ENCODE peak calls at places on chromosomes 13 and 19, in eight cellular contexts. Z is activated T-helper 1 cell treated with anti-CD3 and anti-CD28 coated beads, Interleukin-12 subunit alpha, Interleukin-12 subunit beta, Interleukin-2, Interleukin-4 antibody, amounts not matched to agents 30 ng/mL and 10 ng/mL and 1 ng/mL, durations not matched to agents 14 hours and 24 hours and 36 hours; E is pancreas; Q is activated CD8-positive, alpha-beta memory T cell treated with anti-CD3 and anti-CD28 coated beads, Interleukin-2, amount 50 U/mL, for 4 hours; N is psoas muscle; M is pons; K is KG1; S is LHCN-M2. J is an unnamed sample.

GRCh38 chr13:97977376-97977705 is 23.9 kb downstream of the IPO5 start:
- DNase-seq in Z (no peak), E (no peak), Q (no peak), N (no peak), M (no peak), K (no peak), S (no peak), J (no peak)

GRCh38 chr19:14434543-14435319 is 1.6 kb downstream of the PKN1 start:
- DNase-seq in Z (peak), E (peak), Q (peak), N (peak), M (no peak), K (peak), S (peak), J (no peak)

GRCh38 chr19:6076675-6077463 is 33.4 kb downstream of the RFX2 start:
- DNase-seq in Z (no peak), E (no peak), Q (no peak), N (no peak), M (no peak), K (no peak), S (peak), J (peak)

GRCh38 chr19:57664269-57665127 is 4.2 kb upstream of the ZSCAN4 start:
- DNase-seq in Z (no peak), E (peak), Q (no peak), N (peak), M (peak), K (no peak), S (peak), J (no peak)

GRCh38 chr19:48249502-48250014 is 6.2 kb downstream of the CARD8 start:
- DNase-seq in Z (peak), E (peak), Q (peak), N (peak), M (peak), K (peak), S (no peak), J (peak)

GRCh38 chr19:10575011-10575716 is 6.4 kb upstream of the CDKN2D start:
- DNase-seq in Z (no peak), E (no peak), Q (no peak), N (no peak), M (no peak), K (no peak), S (no peak), J (no peak)

GRCh38 chr19:29526730-29527499 is 1.1 kb downstream of the VSTM2B start:
- DNase-seq in Z (no peak), E (no peak), Q (no peak), N (peak), M (no peak), K (no peak), S (no peak), J (no peak)

GRCh38 chr19:13902993-13903555 is 2.8 kb downstream of the BRME1 start:
- DNase-seq in Z (peak), E (no peak), Q (no peak), N (no peak), M (no peak), K (peak), S (no peak), J (peak)

GRCh38 chr13:24161010-24161775 is 673 bp downstream of the SPATA13 start:
- DNase-seq in Z (peak), E (peak), Q (peak), N (peak), M (peak), K (no peak), S (no peak), J (no peak)

GRCh38 chr19:11421607-11422098 is 2.5 kb upstream of the RGL3 start:
- DNase-seq in Z (peak), E (no peak), Q (no peak), N (peak), M (no peak), K (no peak), S (no peak), J (no peak)

GRCh38 chr13:43307921-43308433 is 284.6 kb downstream of the DNAJC15 start:
- DNase-seq in Z (no peak), E (peak), Q (no peak), N (peak), M (peak), K (peak), S (peak), J (no peak)

GRCh38 chr13:28805193-28805819 is 14.8 kb upstream of the MTUS2 start:
- DNase-seq in Z (no peak), E (no peak), Q (no peak), N (no peak), M (no peak), K (peak), S (no peak), J (no peak)

GRCh38 chr13:30731658-30732390 is 3.5 kb upstream of the ALOX5AP start:
- DNase-seq in Z (no peak), E (no peak), Q (no peak), N (no peak), M (no peak), K (no peak), S (no peak), J (no peak)

GRCh38 chr19:11853358-11853757 is 4.8 kb downstream of the ZNF439 start:
- DNase-seq in Z (no peak), E (no peak), Q (no peak), N (no peak), M (no peak), K (no peak), S (no peak), J (no peak)

GRCh38 chr13:111505175-111505777 is 184.8 kb downstream of the TEX29 start:
- DNase-seq in Z (no peak), E (no peak), Q (peak), N (no peak), M (no peak), K (no peak), S (no peak), J (no peak)

GRCh38 chr19:23392706-23393105 is 2.6 kb downstream of the ZNF91 start:
- DNase-seq in Z (no peak), E (no peak), Q (no peak), N (no peak), M (no peak), K (no peak), S (no peak), J (no peak)

GRCh38 chr19:52735734-52736133 is 890 bp upstream of the ZNF611 start:
- DNase-seq in Z (no peak), E (peak), Q (no peak), N (peak), M (peak), K (no peak), S (peak), J (no peak)

GRCh38 chr19:55442372-55443044 is 592 bp downstream of the SHISA7 start:
- DNase-seq in Z (no peak), E (no peak), Q (no peak), N (no peak), M (no peak), K (no peak), S (no peak), J (no peak)

GRCh38 chr19:10654610-10655456 is 687 bp downstream of the ILF3 start:
- DNase-seq in Z (no peak), E (peak), Q (peak), N (peak), M (peak), K (peak), S (no peak), J (no peak)